ENCODE peak calls at places on chromosome 11, in seven cellular contexts. N, V, Q, K, L, E and B are unnamed samples.

GRCh38 chr11:92246637-92247036 is 22.0 kb downstream of the FAT3 start:
- DNase-seq in K (no peak), N (no peak), Q (no peak), L (no peak), V (no peak), E (no peak), B (no peak)

GRCh38 chr11:118820412-118821357 is 29.7 kb upstream of the DDX6 start:
- DNase-seq in Q (peak), V (peak), K (no peak), L (no peak), N (no peak), E (no peak), B (no peak)

GRCh38 chr11:72972541-72973128 is 158.4 kb downstream of the ATG16L2 start:
- DNase-seq in E (no peak), N (no peak), V (no peak), K (peak), Q (no peak), L (peak), B (peak)

GRCh38 chr11:31687256-31687655 is 123.9 kb downstream of the PAX6 start:
- DNase-seq in K (no peak), E (no peak), V (no peak), Q (no peak), L (peak), N (no peak), B (no peak)

GRCh38 chr11:7421136-7421535 is 64.2 kb upstream of the OLFML1 start:
- DNase-seq in K (no peak), Q (no peak), L (peak), E (no peak), V (no peak), N (no peak), B (no peak)

GRCh38 chr11:132217856-132218255 is 847.4 kb downstream of the NTM start:
- DNase-seq in N (no peak), L (no peak), V (no peak), E (no peak), Q (peak), K (no peak), B (no peak)

GRCh38 chr11:132632641-132633124 is 899.6 kb downstream of the OPCML start:
- DNase-seq in V (no peak), E (no peak), Q (peak), N (no peak), K (peak), L (peak), B (peak)

GRCh38 chr11:13277719-13278619 is at the start of gene BMAL1:
- DNase-seq in N (peak), K (no peak), Q (peak), L (peak), V (peak), E (peak), B (no peak)

GRCh38 chr11:69825037-69825834 is 6.0 kb upstream of the FGF3 start:
- DNase-seq in N (no peak), Q (no peak), V (no peak), E (no peak), L (no peak), K (no peak), B (no peak)

GRCh38 chr11:125274309-125274708 is 109.8 kb downstream of the PKNOX2 start:
- DNase-seq in K (no peak), E (no peak), L (no peak), N (no peak), V (no peak), Q (no peak), B (no peak)

GRCh38 chr11:110126936-110127335 is 33.7 kb downstream of the ZC3H12C start:
- DNase-seq in L (no peak), Q (no peak), K (no peak), V (no peak), E (no peak), N (no peak), B (no peak)

GRCh38 chr11:57485217-57486007 is 25.1 kb downstream of the RTN4RL2 start:
- DNase-seq in N (no peak), L (peak), K (peak), Q (no peak), V (no peak), E (no peak), B (no peak)

GRCh38 chr11:105389952-105390351 is 219.9 kb upstream of the GRIA4 start:
- DNase-seq in L (no peak), K (no peak), E (no peak), Q (no peak), N (no peak), V (no peak), B (no peak)

GRCh38 chr11:78151804-78152203 is 12.4 kb upstream of the ALG8 start:
- DNase-seq in Q (no peak), L (no peak), E (no peak), V (no peak), K (no peak), N (no peak), B (no peak)

GRCh38 chr11:65695459-65696241 is 16.4 kb upstream of the KAT5 start:
- DNase-seq in Q (no peak), E (no peak), L (no peak), K (no peak), N (no peak), V (no peak), B (no peak)

GRCh38 chr11:59154585-59154984 is 11.9 kb downstream of the FAM111A start:
- DNase-seq in K (peak), L (peak), V (no peak), E (no peak), N (no peak), Q (no peak), B (no peak)

GRCh38 chr11:121892131-121892681 is 223.8 kb downstream of the BLID start:
- DNase-seq in V (no peak), E (no peak), K (peak), N (no peak), Q (no peak), L (peak), B (no peak)

GRCh38 chr11:64865286-64866172 is 12.9 kb downstream of the EHD1 start:
- DNase-seq in L (peak), E (no peak), V (no peak), K (peak), N (no peak), Q (peak), B (peak)

GRCh38 chr11:92941676-92942571 is 27.5 kb upstream of the MTNR1B start:
- DNase-seq in Q (no peak), V (no peak), K (peak), N (no peak), L (peak), E (no peak), B (no peak)

GRCh38 chr11:363948-364761 is 5.1 kb upstream of the B4GALNT4 start:
- DNase-seq in Q (no peak), V (peak), K (no peak), L (peak), E (peak), N (peak), B (no peak)

GRCh38 chr11:128200467-128200866 is 386.9 kb downstream of the ETS1 start:
- DNase-seq in K (no peak), N (no peak), Q (no peak), L (no peak), E (no peak), V (no peak), B (no peak)